ENCODE peak calls at places on chromosomes 12 and 14, in seven cellular contexts. A is WTC11; Z is T follicular helper cell; V is stimulated activated CD8-positive, alpha-beta memory T cell treated with anti-CD3 and anti-CD28 coated beads, Interleukin-4, amount 100 ng/mL, for 24 hours; C is T-helper 2 cell; S is sigmoid colon; L is A549. K is an unnamed sample.

GRCh38 chr12:102978316-102978715 is 20.8 kb downstream of the ASCL1 start:
- DNase-seq in A (no peak), Z (no peak), V (no peak), C (no peak), S (no peak), L (no peak), K (no peak)

GRCh38 chr14:104524726-104525125 is 54.8 kb upstream of the C14orf180 start:
- DNase-seq in A (no peak), Z (no peak), V (no peak), C (no peak), S (peak), L (no peak), K (no peak)

GRCh38 chr12:110577717-110578521 is 5.2 kb downstream of the PPTC7 start:
- DNase-seq in A (no peak), Z (no peak), V (no peak), C (peak), S (no peak), L (peak), K (no peak)

GRCh38 chr12:63294327-63294632 is 143.3 kb upstream of the AVPR1A start:
- DNase-seq in A (no peak), Z (no peak), V (no peak), C (no peak), S (no peak), L (peak), K (no peak)

GRCh38 chr12:30570206-30570890 is 125.3 kb downstream of the IPO8 start:
- DNase-seq in A (no peak), Z (no peak), V (no peak), C (no peak), S (no peak), L (no peak), K (no peak)

GRCh38 chr12:92107621-92108131 is 38.0 kb downstream of the BTG1 start:
- DNase-seq in A (peak), Z (no peak), V (no peak), C (no peak), S (no peak), L (no peak), K (no peak)

GRCh38 chr12:31588976-31589375 is 2.0 kb downstream of the DENND5B start:
- DNase-seq in A (no peak), Z (no peak), V (no peak), C (no peak), S (no peak), L (no peak), K (no peak)

GRCh38 chr12:9760699-9761406 is at the start of gene CD69:
- DNase-seq in A (no peak), Z (peak), V (peak), C (peak), S (no peak), L (no peak), K (no peak)

GRCh38 chr12:12054993-12055392 is 15.7 kb upstream of the BCL2L14 start:
- DNase-seq in A (no peak), Z (no peak), V (no peak), C (no peak), S (no peak), L (no peak), K (no peak)

GRCh38 chr14:72503271-72503670 is 390.6 kb downstream of the DPF3 start:
- DNase-seq in A (no peak), Z (no peak), V (no peak), C (no peak), S (no peak), L (no peak), K (no peak)

GRCh38 chr14:63759454-63759853 is 31.6 kb upstream of the SGPP1 start:
- DNase-seq in A (no peak), Z (no peak), V (no peak), C (peak), S (no peak), L (no peak), K (no peak)

GRCh38 chr12:66879392-66879791 is 200.5 kb upstream of the GRIP1 start:
- DNase-seq in A (no peak), Z (no peak), V (no peak), C (no peak), S (no peak), L (no peak), K (no peak)

GRCh38 chr14:36955967-36956366 is 216.4 kb downstream of the SLC25A21 start:
- DNase-seq in A (no peak), Z (no peak), V (no peak), C (no peak), S (no peak), L (no peak), K (no peak)

GRCh38 chr12:131827961-131828534 is at the start of gene MMP17:
- DNase-seq in A (peak), Z (no peak), V (peak), C (peak), S (peak), L (peak), K (peak)

K was measured in ecto neural progenitor cell.